ENCODE peak calls at places on chromosome 11, in eight cellular contexts. Z is colonic mucosa, K is H9, M is heart right ventricle, R is stomach, Q is body of pancreas, F is left ventricle myocardium inferior, B is upper lobe of right lung. T is an unnamed sample.

GRCh38 chr11:77874206-77874605 is 53.3 kb downstream of the AAMDC start:
- DNase-seq in B (no peak), K (no peak), F (no peak), Q (no peak), Z (no peak), M (no peak), R (no peak), T (no peak)

GRCh38 chr11:112459001-112459400 is 198.3 kb upstream of the PLET1 start:
- DNase-seq in F (no peak), M (no peak), Q (no peak), R (no peak), K (no peak), Z (no peak), B (no peak), T (no peak)

GRCh38 chr11:20070459-20070858 is 89.8 kb downstream of the DBX1 start:
- DNase-seq in R (no peak), F (no peak), B (no peak), K (no peak), Q (no peak), M (no peak), Z (no peak), T (no peak)

GRCh38 chr11:123546515-123546914 is 107.9 kb downstream of the SCN3B start:
- DNase-seq in M (no peak), K (no peak), R (no peak), Z (no peak), Q (no peak), F (no peak), B (no peak), T (no peak)

GRCh38 chr11:26229270-26229669 is 102.7 kb upstream of the ANO3 start:
- DNase-seq in M (no peak), K (no peak), B (no peak), Z (no peak), R (no peak), F (no peak), Q (no peak), T (peak)

GRCh38 chr11:36066891-36067290 is 123.0 kb downstream of the LDLRAD3 start:
- DNase-seq in F (no peak), R (no peak), K (no peak), B (no peak), Z (no peak), M (no peak), Q (no peak), T (no peak)

GRCh38 chr11:5626191-5626590 is 1.4 kb downstream of the TRIM34 start:
- DNase-seq in M (no peak), Z (no peak), Q (no peak), F (no peak), B (no peak), R (no peak), K (no peak), T (peak)

GRCh38 chr11:92222701-92223100 is 1.9 kb upstream of the FAT3 start:
- DNase-seq in R (no peak), B (no peak), F (no peak), Q (no peak), M (no peak), K (no peak), Z (no peak), T (no peak)

GRCh38 chr11:32659672-32660071 is 76.0 kb downstream of the EIF3M start:
- DNase-seq in K (no peak), R (no peak), Q (no peak), M (no peak), B (no peak), Z (no peak), F (no peak), T (peak)

GRCh38 chr11:125451400-125452124 is 44.5 kb downstream of the FEZ1 start:
- DNase-seq in K (peak), Z (peak), B (peak), F (peak), Q (peak), M (peak), R (peak), T (no peak)

GRCh38 chr11:70557742-70558485 is 159.6 kb downstream of the CTTN start:
- DNase-seq in B (no peak), K (no peak), Q (no peak), F (no peak), R (no peak), Z (no peak), M (no peak), T (no peak)

GRCh38 chr11:102223859-102224258 is 93.4 kb upstream of the BIRC3 start:
- DNase-seq in Z (no peak), F (no peak), Q (no peak), B (no peak), K (no peak), R (no peak), M (no peak), T (peak)

GRCh38 chr11:11968511-11969280 is 39.7 kb downstream of the DKK3 start:
- DNase-seq in K (no peak), M (no peak), B (no peak), Q (no peak), F (peak), Z (no peak), R (no peak), T (no peak)

GRCh38 chr11:12126352-12127019 is 16.1 kb downstream of the MICAL2 start:
- DNase-seq in Q (no peak), K (no peak), B (peak), R (no peak), F (no peak), Z (no peak), M (no peak), T (peak)

GRCh38 chr11:133984828-133985227 is 28.1 kb upstream of the IGSF9B start:
- DNase-seq in K (no peak), F (no peak), Q (no peak), R (no peak), B (no peak), Z (no peak), M (no peak), T (no peak)

GRCh38 chr11:64225608-64226506 is at the start of the genes NUDT22 and TRPT1:
- DNase-seq in R (peak), F (peak), Z (peak), B (peak), Q (peak), K (peak), M (peak), T (peak)

GRCh38 chr11:23263466-23263865 is 403.2 kb upstream of the CCDC179 start:
- DNase-seq in R (no peak), K (no peak), B (no peak), Q (no peak), F (no peak), M (no peak), Z (no peak), T (no peak)

GRCh38 chr11:68302256-68303054 is 9.9 kb upstream of the LRP5 start:
- DNase-seq in Z (peak), M (no peak), Q (no peak), K (no peak), B (no peak), R (no peak), F (no peak), T (peak)

GRCh38 chr11:130527648-130528300 is 79.3 kb downstream of the ADAMTS15 start:
- DNase-seq in K (no peak), F (peak), B (no peak), R (no peak), Z (no peak), Q (no peak), M (peak), T (no peak)

GRCh38 chr11:13850256-13851010 is 112.1 kb upstream of the SPON1 start:
- DNase-seq in F (no peak), R (no peak), B (no peak), Z (no peak), M (no peak), Q (no peak), K (no peak), T (no peak)

GRCh38 chr11:11313426-11313825 is 39.6 kb downstream of the CSNK2A3 start:
- DNase-seq in F (no peak), R (no peak), Q (no peak), Z (no peak), B (peak), K (no peak), M (no peak), T (peak)

GRCh38 chr11:60130496-60130895 is 42.0 kb downstream of the MS4A2 start:
- DNase-seq in Z (peak), K (peak), F (no peak), R (no peak), B (no peak), Q (peak), M (peak), T (peak)

GRCh38 chr11:5596611-5597201 is at the start of gene TRIM6:
- DNase-seq in K (peak), F (peak), R (peak), B (peak), Q (peak), M (peak), Z (peak), T (peak)

GRCh38 chr11:27174026-27174425 is 133.4 kb downstream of the BBOX1 start:
- DNase-seq in F (no peak), M (no peak), B (no peak), R (peak), K (no peak), Z (no peak), Q (no peak), T (peak)

GRCh38 chr11:15146271-15147003 is 31.7 kb downstream of the INSC start:
- DNase-seq in R (no peak), K (no peak), M (no peak), Z (no peak), B (no peak), F (no peak), Q (no peak), T (no peak)

GRCh38 chr11:82405392-82405791 is 328.3 kb downstream of the FAM181B start:
- DNase-seq in M (no peak), Z (no peak), R (no peak), B (no peak), K (no peak), Q (no peak), F (no peak), T (no peak)

GRCh38 chr11:93002380-93002779 is 32.9 kb downstream of the MTNR1B start:
- DNase-seq in K (no peak), B (no peak), F (no peak), Z (no peak), Q (no peak), R (no peak), M (no peak), T (no peak)

GRCh38 chr11:35178862-35179261 is 39.9 kb downstream of the CD44 start:
- DNase-seq in M (no peak), B (no peak), R (no peak), Z (no peak), K (no peak), F (no peak), Q (no peak), T (peak)

GRCh38 chr11:61969391-61969758 is 1.9 kb upstream of the FTH1 start:
- DNase-seq in F (no peak), B (no peak), M (no peak), R (no peak), Z (no peak), K (no peak), Q (no peak), T (no peak)

GRCh38 chr11:92204731-92205130 is 19.9 kb upstream of the FAT3 start:
- DNase-seq in F (no peak), Q (no peak), B (no peak), Z (no peak), R (peak), M (peak), K (no peak), T (no peak)

GRCh38 chr11:131999084-131999483 is 628.7 kb downstream of the NTM start:
- DNase-seq in R (no peak), K (no peak), Z (no peak), B (no peak), M (no peak), Q (no peak), F (no peak), T (no peak)

GRCh38 chr11:13775471-13775870 is 107.0 kb downstream of the FAR1 start:
- DNase-seq in K (no peak), Q (no peak), R (no peak), F (no peak), B (no peak), Z (peak), M (no peak), T (no peak)

GRCh38 chr11:16933756-16934603 is 80.2 kb downstream of the PLEKHA7 start:
- DNase-seq in Z (no peak), R (no peak), F (no peak), Q (peak), B (no peak), M (peak), K (no peak), T (no peak)

GRCh38 chr11:85464283-85464682 is 162.9 kb downstream of the DLG2 start:
- DNase-seq in B (no peak), R (no peak), Q (no peak), Z (no peak), M (no peak), F (no peak), K (no peak), T (no peak)
- TF ChIP-seq CTCF in B (no peak), R (no peak), Q (no peak), Z (no peak), M (peak), F (peak), K (peak), T (no peak)

GRCh38 chr11:57124912-57125311 is 56.8 kb upstream of the LRRC55 start:
- DNase-seq in F (no peak), B (no peak), R (no peak), Q (no peak), M (no peak), Z (no peak), K (no peak), T (no peak)
- H3K27ac ChIP-seq in F (no peak), B (no peak), R (no peak), Q (no peak), M (no peak), Z (no peak), K (no peak), T (no peak)

GRCh38 chr11:58650496-58650895 is 28.0 kb downstream of the CNTF start:
- DNase-seq in F (no peak), M (no peak), K (no peak), Q (no peak), R (no peak), B (no peak), Z (no peak), T (no peak)
- TF ChIP-seq CTCF in F (no peak), M (no peak), K (no peak), Q (no peak), R (no peak), B (no peak), Z (no peak), T (no peak)

DNA sequence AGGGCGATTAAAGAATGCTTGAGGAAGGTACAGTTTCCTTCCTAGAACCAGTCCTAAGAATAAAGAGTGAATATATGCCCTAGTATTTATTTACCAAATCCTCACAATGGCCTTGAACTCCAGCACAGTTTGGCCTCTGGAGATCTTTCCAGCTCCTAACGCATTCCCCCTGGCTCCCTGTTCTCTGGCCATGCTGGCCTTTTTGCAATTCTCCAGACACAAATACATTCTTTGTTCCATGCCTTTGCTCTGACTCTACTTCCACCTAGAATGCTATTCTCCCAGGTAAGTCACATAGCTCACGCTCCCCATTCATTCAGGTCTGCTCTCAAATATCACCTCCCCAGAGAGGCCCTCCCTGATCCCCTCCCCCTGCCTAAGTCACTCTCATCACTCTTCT is 3.7 kb upstream of the DGKZ start:
- DNase-seq in M (no peak), Q (no peak), R (no peak), B (no peak), Z (no peak), K (no peak), F (no peak), T (no peak)
- H3K27ac ChIP-seq in M (no peak), Q (no peak), R (no peak), B (peak), Z (no peak), K (peak), F (peak), T (no peak)

T was measured in RWPE1.